ENCODE peak calls at places on chromosomes 2 and 18, in five cellular contexts. K, C, H, M and W are unnamed samples.

GRCh38 chr2:17918789-17919188 is 40.3 kb downstream of the KCNS3 start:
- DNase-seq in K (peak), H (no peak), M (no peak), C (no peak), W (no peak)

GRCh38 chr2:241456546-241456945 is 51.8 kb downstream of the STK25 start:
- DNase-seq in M (no peak), K (no peak), C (no peak), H (no peak), W (no peak)

GRCh38 chr2:157336137-157336721 is 10.6 kb upstream of the ERMN start:
- DNase-seq in C (peak), K (peak), M (no peak), H (peak), W (peak)

GRCh38 chr2:231197741-231198290 is 615 bp upstream of the ARMC9 start:
- DNase-seq in M (no peak), K (no peak), H (no peak), C (no peak), W (no peak)

GRCh38 chr18:27713037-27713726 is 463.7 kb downstream of the CDH2 start:
- DNase-seq in C (no peak), M (no peak), H (no peak), K (peak), W (no peak)

GRCh38 chr18:7062844-7063243 is 54.8 kb downstream of the LAMA1 start:
- DNase-seq in H (no peak), M (no peak), C (no peak), K (no peak), W (no peak)

GRCh38 chr2:15973446-15974202 is 33.3 kb downstream of the MYCN start:
- DNase-seq in K (no peak), C (no peak), H (no peak), M (no peak), W (no peak)

GRCh38 chr2:217929757-217930707 is 72.8 kb downstream of the TNS1 start:
- DNase-seq in H (no peak), C (no peak), M (no peak), K (no peak), W (peak)

GRCh38 chr2:72538486-72538885 is 287.3 kb downstream of the EXOC6B start:
- DNase-seq in C (no peak), K (no peak), H (no peak), M (no peak), W (no peak)

GRCh38 chr2:17736989-17737388 is 16.6 kb downstream of the SMC6 start:
- DNase-seq in K (no peak), C (no peak), H (no peak), M (no peak), W (no peak)

GRCh38 chr2:134021830-134022524 is 231.9 kb upstream of the MGAT5 start:
- DNase-seq in M (peak), H (no peak), K (no peak), C (no peak), W (no peak)

GRCh38 chr18:32610116-32610630 is 139.5 kb upstream of the GAREM1 start:
- DNase-seq in C (no peak), K (no peak), H (no peak), M (no peak), W (no peak)

DNA sequence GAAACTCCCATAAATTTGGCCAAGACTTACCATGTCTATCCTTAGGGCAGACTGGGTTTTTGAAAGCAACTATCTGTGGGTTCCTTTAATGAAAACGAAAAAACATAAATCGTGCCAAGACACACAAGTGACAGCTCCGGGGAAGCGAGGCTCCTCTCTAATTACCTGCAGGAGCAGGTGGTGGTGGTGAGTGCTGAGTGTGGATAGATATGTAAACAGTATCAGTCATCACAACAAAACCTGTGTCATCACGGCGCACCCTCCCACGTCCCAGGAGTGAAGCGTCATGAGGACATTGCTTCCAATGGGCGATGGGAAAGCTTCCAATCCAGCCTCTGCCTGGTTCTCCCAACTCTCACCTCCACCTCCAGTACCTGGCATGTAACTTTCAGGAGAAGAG is 31.3 kb downstream of the ACKR3 start:
- DNase-seq in M (no peak), C (no peak), H (no peak), K (no peak), W (no peak)
- TF ChIP-seq SUZ12 in M (no peak), C (no peak), H (no peak), K (no peak), W (no peak)

GRCh38 chr2:20613342-20613916 is 37.5 kb downstream of the HS1BP3 start:
- DNase-seq in K (no peak), C (no peak), H (no peak), M (no peak), W (no peak)
- TF ChIP-seq SUZ12 in K (no peak), C (no peak), H (no peak), M (no peak), W (no peak)

GRCh38 chr2:8120979-8121825 is 560.7 kb upstream of the ID2 start:
- DNase-seq in H (no peak), C (no peak), M (no peak), K (no peak), W (peak)
- TF ChIP-seq SUZ12 in H (no peak), C (no peak), M (no peak), K (no peak), W (no peak)

GRCh38 chr2:235674116-235674515 is 180.3 kb downstream of the AGAP1 start:
- DNase-seq in C (no peak), M (no peak), K (no peak), H (no peak), W (no peak)

GRCh38 chr2:235677276-235677788 is 183.5 kb downstream of the AGAP1 start:
- DNase-seq in H (no peak), C (no peak), K (no peak), M (no peak), W (no peak)

GRCh38 chr2:235674812-235675211 is 181.0 kb downstream of the AGAP1 start:
- DNase-seq in C (no peak), H (no peak), K (no peak), M (no peak), W (no peak)

GRCh38 chr2:235676536-235676799 is 182.6 kb downstream of the AGAP1 start:
- DNase-seq in M (no peak), K (no peak), H (no peak), C (no peak), W (no peak)

GRCh38 chr2:235675678-235676535 is 182.1 kb downstream of the AGAP1 start:
- DNase-seq in K (no peak), M (no peak), C (no peak), H (no peak), W (peak)
- TF ChIP-seq SUZ12 in K (no peak), M (no peak), C (no peak), H (no peak), W (no peak)

DNA sequence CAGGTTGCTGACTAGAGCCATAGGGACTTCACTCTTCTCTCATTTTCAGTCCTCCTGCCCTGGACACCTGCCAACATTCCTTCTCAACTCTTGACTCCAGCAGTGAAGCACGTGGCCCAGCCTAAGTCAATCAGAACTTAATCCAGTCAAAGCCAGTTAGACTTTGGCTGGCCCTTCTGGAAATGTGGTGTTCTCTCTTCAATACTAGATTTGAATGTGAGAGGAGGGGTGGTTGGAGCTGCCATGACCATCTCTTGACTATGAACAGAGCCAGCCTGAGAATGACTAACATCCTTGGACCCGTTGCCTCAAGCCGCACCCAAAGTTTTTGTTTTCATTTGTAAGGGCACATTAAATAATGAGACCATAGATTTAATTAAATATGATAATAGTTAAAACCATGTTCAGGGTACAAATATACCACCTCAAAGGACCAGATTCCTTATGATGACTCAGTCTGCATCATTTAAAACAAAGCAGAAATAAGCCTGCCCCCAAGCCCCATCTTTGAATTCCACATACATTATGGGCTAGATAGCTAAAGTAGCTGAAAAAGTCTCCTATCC is 49.7 kb upstream of the RASGRP3 start:
- DNase-seq in H (no peak), C (no peak), M (no peak), K (no peak), W (peak)
- TF ChIP-seq SUZ12 in H (no peak), C (no peak), M (no peak), K (no peak), W (no peak)